ENCODE peak calls at places on chromosomes 11 and 22, in four cellular contexts. N is A549, X is HepG2, M is GM12878. V is an unnamed sample.

GRCh38 chr11:28168718-28169117 is 60.5 kb downstream of the METTL15 start:
- DNase-seq in N (no peak), X (peak; percentile 61), M (no peak), V (no peak)

GRCh38 chr11:94938399-94939055 is 34.8 kb downstream of the CWC15 start:
- DNase-seq in N (no peak), X (no peak), M (no peak), V (peak; percentile 24)

GRCh38 chr11:128018692-128019091 is 568.7 kb downstream of the ETS1 start:
- DNase-seq in N (no peak), X (no peak), M (no peak), V (no peak)

GRCh38 chr22:50293441-50294318 is 13.8 kb downstream of the PLXNB2 start:
- DNase-seq in N (peak; percentile 62), X (peak; percentile 87), M (no peak), V (peak; percentile 60)

GRCh38 chr22:37196539-37197450 is 8.7 kb upstream of the C1QTNF6 start:
- DNase-seq in N (peak; percentile 92), X (peak; percentile 83), M (no peak), V (peak; percentile 73)

GRCh38 chr22:28899199-28899853 is 16.0 kb downstream of the ZNRF3 start:
- DNase-seq in N (no peak), X (no peak), M (no peak), V (no peak)

GRCh38 chr11:66339163-66339675 is 3.0 kb upstream of the RIN1 start:
- DNase-seq in N (no peak), X (no peak), M (no peak), V (no peak)

GRCh38 chr11:2521681-2522630 is 77.1 kb downstream of the KCNQ1 start:
- DNase-seq in N (no peak), X (no peak), M (no peak), V (peak; percentile 19)

GRCh38 chr11:102955624-102956023 is at the start of gene MMP13:
- DNase-seq in N (no peak), X (no peak), M (no peak), V (no peak)

GRCh38 chr11:75403037-75403436 is 3.7 kb downstream of the RPS3 start:
- DNase-seq in N (no peak), X (no peak), M (no peak), V (no peak)

GRCh38 chr11:134727204-134727603 is 315.2 kb upstream of the B3GAT1 start:
- DNase-seq in N (no peak), X (no peak), M (no peak), V (no peak)

DNA sequence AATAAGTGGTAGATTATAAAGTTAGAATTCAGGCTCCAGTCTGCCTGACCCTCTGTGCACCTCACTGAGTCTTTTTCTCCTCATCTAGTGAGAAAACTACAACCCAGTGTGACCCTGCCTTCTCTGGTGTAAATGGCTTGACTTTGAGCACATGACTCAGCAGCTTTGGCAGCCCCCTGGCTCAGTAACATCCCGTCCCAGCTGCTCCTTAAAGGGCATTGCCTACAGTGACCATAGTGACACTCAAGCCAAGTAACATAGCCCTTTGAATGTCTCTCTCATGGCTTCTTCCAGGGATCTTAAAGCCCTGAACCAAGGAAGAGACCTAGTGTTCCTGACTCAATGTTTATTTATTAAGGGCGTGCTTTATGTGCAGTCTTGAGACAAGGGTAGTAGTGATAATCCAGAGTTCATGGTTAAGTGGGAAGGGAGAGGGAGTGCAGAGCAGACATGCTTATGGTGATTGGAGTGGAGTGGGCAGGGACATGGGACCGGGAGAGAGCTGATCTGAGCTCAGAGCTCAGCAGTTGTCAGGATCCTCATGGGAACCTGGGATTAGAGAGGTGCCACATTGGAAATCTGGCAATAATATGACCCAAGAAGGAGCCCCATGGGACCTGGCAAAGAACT is 125.7 kb downstream of the PARVA start:
- DNase-seq in N (peak; percentile 24), X (no peak), M (no peak), V (no peak)
- TF ChIP-seq CHD2 in N (no peak), X (no peak), M (no peak), V (no peak)

DNA sequence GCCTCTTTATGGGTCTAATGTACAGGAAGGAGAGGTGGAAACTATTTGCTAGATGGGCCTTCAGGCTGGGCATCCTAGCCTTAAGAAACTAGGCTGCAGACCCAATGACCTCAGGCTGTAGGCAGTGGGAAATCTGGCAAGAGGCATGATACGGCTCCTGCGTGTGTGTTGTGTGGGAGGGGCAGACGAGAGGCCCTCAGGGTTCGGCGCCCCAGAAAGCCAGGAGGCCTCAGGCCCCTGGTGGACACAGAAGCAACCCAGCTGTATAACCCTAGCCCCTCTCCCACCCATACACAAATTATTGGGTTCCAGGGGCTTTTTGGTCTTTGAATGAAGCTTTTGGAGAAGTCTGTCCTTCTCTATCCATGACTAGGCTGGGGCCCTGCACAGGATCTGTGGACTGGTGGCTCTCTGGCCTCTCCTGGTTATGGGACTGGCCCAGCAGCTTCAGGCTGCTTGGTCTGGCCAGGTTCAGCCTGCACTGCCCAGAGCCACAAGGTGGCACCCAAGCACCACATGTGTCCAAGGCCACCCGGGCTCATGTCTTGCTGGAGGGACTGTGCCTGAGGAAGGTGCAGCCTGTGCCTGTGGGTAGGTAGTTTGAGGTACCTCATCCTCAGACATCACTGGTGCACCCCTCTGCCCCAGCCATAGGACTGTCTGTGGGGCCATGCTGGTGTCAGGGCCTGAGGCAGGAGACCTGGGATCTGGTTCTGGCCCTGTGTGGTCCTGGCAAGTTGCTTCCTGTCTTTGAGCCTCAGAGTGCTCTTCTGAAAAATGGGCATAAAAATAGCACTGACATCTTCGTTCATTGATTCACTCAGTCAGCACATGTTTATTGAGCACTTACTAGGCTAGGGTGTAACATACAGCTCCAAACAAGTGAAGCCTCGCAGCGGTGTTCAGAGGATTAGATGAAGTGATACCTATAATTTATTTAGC is 87.5 kb downstream of the RRM1 start:
- DNase-seq in N (peak; percentile 78), X (peak; percentile 48), M (no peak), V (peak; percentile 73)
- TF ChIP-seq USF2 in N (no peak), X (no peak), M (no peak), V (no peak)

GRCh38 chr22:24409707-24410106 is 17.7 kb upstream of the ADORA2A start:
- DNase-seq in N (no peak), X (no peak), M (no peak), V (no peak)
- TF ChIP-seq CHD2 in N (no peak), X (no peak), M (no peak), V (no peak)

GRCh38 chr11:107860688-107861087 is 2.1 kb upstream of the SLC35F2 start:
- DNase-seq in N (no peak), X (no peak), M (no peak), V (peak; percentile 36)

GRCh38 chr11:107856981-107857517 is 1.5 kb downstream of the SLC35F2 start:
- DNase-seq in N (peak; percentile 24), X (no peak), M (no peak), V (no peak)

GRCh38 chr11:107858217-107859070 is at the start of gene SLC35F2:
- DNase-seq in N (peak; percentile 80), X (peak; percentile 51), M (peak; percentile 80), V (peak; percentile 86)

GRCh38 chr11:107857550-107858216 is 904 bp downstream of the SLC35F2 start:
- DNase-seq in N (peak; percentile 18), X (no peak), M (no peak), V (no peak)

GRCh38 chr11:107859459-107860239 is 1.1 kb upstream of the SLC35F2 start:
- DNase-seq in N (peak; percentile 36), X (no peak), M (peak; percentile 63), V (peak; percentile 55)
- TF ChIP-seq USF2 in N (no peak), X (no peak), M (no peak), V (no peak)

GRCh38 chr11:89181111-89181510 is 3.4 kb downstream of the TYR start:
- DNase-seq in N (no peak), X (no peak), M (no peak), V (no peak)
- TF ChIP-seq CHD2 in N (no peak), X (no peak), M (no peak), V (no peak)